ENCODE peak calls at places on chromosome 21, in six cellular contexts. W is testis, Q is colonic mucosa, T is left ventricle myocardium inferior, O is IMR-90, J is neural progenitor cell. D is an unnamed sample.

GRCh38 chr21:34544032-34544496 is 32.1 kb upstream of the KCNE1 start:
- DNase-seq in W (peak; percentile 75), Q (peak; percentile 88), T (peak; percentile 36), O (peak; percentile 75), J (peak; percentile 53), D (peak; percentile 94)

GRCh38 chr21:39908265-39908923 is 41.2 kb downstream of the PCP4 start:
- DNase-seq in W (no peak), Q (no peak), T (no peak), O (no peak), J (peak; percentile 27), D (no peak)

GRCh38 chr21:35275776-35276175 is 226.7 kb upstream of the RUNX1 start:
- DNase-seq in W (no peak), Q (no peak), T (no peak), O (peak; percentile 25), J (no peak), D (no peak)

GRCh38 chr21:29650561-29651022 is 289.2 kb downstream of the GRIK1 start:
- DNase-seq in W (no peak), Q (no peak), T (no peak), O (no peak), J (no peak), D (no peak)

GRCh38 chr21:36513430-36513829 is 33.5 kb upstream of the CLDN14 start:
- DNase-seq in W (no peak), Q (no peak), T (no peak), O (no peak), J (no peak), D (no peak)

GRCh38 chr21:14595449-14595848 is 49.3 kb upstream of the SAMSN1 start:
- DNase-seq in W (no peak), Q (no peak), T (no peak), O (no peak), J (no peak), D (no peak)

GRCh38 chr21:43984905-43985689 is 27.0 kb upstream of the TRAPPC10 start:
- DNase-seq in W (no peak), Q (no peak), T (no peak), O (peak; percentile 24), J (no peak), D (no peak)

GRCh38 chr21:33324311-33325221 is at the start of gene IFNAR1:
- DNase-seq in W (peak; percentile 99), Q (peak; percentile 99), T (peak; percentile 99), O (peak; percentile 98), J (peak; percentile 100), D (peak; percentile 98)

GRCh38 chr21:43191521-43191920 is 22.7 kb downstream of the CRYAA start:
- DNase-seq in W (peak; percentile 12), Q (peak; percentile 12), T (no peak), O (no peak), J (no peak), D (peak; percentile 18)

GRCh38 chr21:37647781-37648180 is 268.5 kb downstream of the KCNJ6 start:
- DNase-seq in W (no peak), Q (no peak), T (no peak), O (no peak), J (no peak), D (no peak)

GRCh38 chr21:27040738-27041137 is 73.8 kb upstream of the ADAMTS5 start:
- DNase-seq in W (no peak), Q (no peak), T (no peak), O (no peak), J (no peak), D (no peak)

GRCh38 chr21:42262826-42263225 is 43.9 kb downstream of the ABCG1 start:
- DNase-seq in W (no peak), Q (peak; percentile 46), T (peak; percentile 79), O (peak; percentile 24), J (no peak), D (peak; percentile 72)

GRCh38 chr21:18461743-18462142 is 58.2 kb upstream of the TMPRSS15 start:
- DNase-seq in W (no peak), Q (no peak), T (no peak), O (no peak), J (no peak), D (no peak)

GRCh38 chr21:34192646-34193285 is 119.4 kb downstream of the MRPS6 start:
- DNase-seq in W (no peak), Q (no peak), T (no peak), O (no peak), J (no peak), D (no peak)

GRCh38 chr21:27220416-27220815 is 253.5 kb upstream of the ADAMTS5 start:
- DNase-seq in W (no peak), Q (no peak), T (no peak), O (no peak), J (no peak), D (no peak)

GRCh38 chr21:37064841-37065240 is 8.0 kb downstream of the PIGP start:
- DNase-seq in W (no peak), Q (no peak), T (no peak), O (peak; percentile 66), J (no peak), D (no peak)

GRCh38 chr21:36753556-36753955 is 54.6 kb downstream of the SIM2 start:
- DNase-seq in W (no peak), Q (no peak), T (no peak), O (peak; percentile 87), J (no peak), D (no peak)

GRCh38 chr21:37269481-37269880 is 2.3 kb upstream of the VPS26C start:
- DNase-seq in W (no peak), Q (no peak), T (no peak), O (no peak), J (no peak), D (no peak)

GRCh38 chr21:42278750-42279149 is 36.5 kb downstream of the TFF3 start:
- DNase-seq in W (no peak), Q (no peak), T (no peak), O (no peak), J (no peak), D (no peak)

GRCh38 chr21:36791695-36792451 is 93.0 kb downstream of the SIM2 start:
- DNase-seq in W (no peak), Q (no peak), T (peak; percentile 25), O (no peak), J (peak; percentile 73), D (no peak)

GRCh38 chr21:36487641-36488307 is 7.9 kb upstream of the CLDN14 start:
- DNase-seq in W (no peak), Q (peak; percentile 46), T (no peak), O (peak; percentile 64), J (no peak), D (peak; percentile 57)

GRCh38 chr21:43016728-43017127 is 42.4 kb downstream of the PKNOX1 start:
- DNase-seq in W (no peak), Q (no peak), T (no peak), O (no peak), J (no peak), D (no peak)

DNA sequence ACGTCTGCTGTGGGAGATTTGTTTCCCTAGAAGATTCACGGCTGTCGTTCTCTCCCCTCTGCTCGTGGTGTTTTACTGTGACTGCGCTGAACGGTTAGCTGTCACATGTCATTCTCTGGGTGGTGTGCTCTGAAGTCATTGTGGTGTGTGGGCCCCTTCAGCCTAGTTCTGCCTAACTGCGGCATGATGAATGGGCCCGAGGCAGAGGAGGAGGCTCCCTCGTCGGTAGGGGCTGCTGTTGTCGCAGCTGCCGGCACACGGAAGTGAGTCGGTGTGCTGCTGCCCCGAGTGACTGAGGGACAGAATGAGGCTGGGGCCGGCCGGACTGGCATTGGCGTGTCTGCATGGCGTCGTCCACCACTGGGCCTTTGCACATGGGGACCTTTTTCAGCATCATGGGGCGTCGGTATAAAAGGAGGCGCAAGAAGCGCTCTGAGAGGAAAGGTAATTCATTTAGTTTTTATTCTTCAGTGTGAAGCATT is 77.9 kb downstream of the ADARB1 start:
- DNase-seq in W (peak; percentile 16), Q (peak; percentile 19), T (peak; percentile 33), O (no peak), J (peak; percentile 77), D (peak; percentile 51)
- TF ChIP-seq CTCF in W (no peak), Q (no peak), T (no peak), O (peak; percentile 6), J (peak; percentile 54), D (no peak)

DNA sequence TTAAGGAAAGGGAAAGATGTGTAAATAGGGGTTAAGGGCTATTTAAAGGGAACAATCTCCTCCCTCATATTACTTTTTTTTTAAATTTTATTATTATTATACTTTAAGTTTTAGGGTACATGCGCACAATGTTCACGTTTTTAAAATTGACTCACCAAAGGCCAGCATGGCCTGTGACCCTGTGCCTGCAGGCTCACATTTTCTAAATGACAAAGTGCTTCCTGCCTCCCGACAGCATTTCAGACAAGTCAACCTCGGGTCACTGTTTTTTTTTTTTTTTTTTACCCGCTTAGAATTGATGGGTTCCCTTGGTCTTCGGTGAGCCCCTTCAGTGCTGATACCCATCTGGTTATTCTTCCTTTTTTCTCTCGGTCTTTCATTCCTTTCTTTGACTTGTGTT is 70.4 kb upstream of the SCAF4 start:
- DNase-seq in W (no peak), Q (no peak), T (no peak), O (no peak), J (no peak), D (no peak)
- H3K9me3 ChIP-seq in W (no peaks in the 10 kb centered on the region), Q (no peaks in the 10 kb centered on the region), T (no peaks in the 10 kb centered on the region), O (no peaks in the 10 kb centered on the region), J (no peaks in the 10 kb centered on the region), D (no peaks in the 10 kb centered on the region)

DNA sequence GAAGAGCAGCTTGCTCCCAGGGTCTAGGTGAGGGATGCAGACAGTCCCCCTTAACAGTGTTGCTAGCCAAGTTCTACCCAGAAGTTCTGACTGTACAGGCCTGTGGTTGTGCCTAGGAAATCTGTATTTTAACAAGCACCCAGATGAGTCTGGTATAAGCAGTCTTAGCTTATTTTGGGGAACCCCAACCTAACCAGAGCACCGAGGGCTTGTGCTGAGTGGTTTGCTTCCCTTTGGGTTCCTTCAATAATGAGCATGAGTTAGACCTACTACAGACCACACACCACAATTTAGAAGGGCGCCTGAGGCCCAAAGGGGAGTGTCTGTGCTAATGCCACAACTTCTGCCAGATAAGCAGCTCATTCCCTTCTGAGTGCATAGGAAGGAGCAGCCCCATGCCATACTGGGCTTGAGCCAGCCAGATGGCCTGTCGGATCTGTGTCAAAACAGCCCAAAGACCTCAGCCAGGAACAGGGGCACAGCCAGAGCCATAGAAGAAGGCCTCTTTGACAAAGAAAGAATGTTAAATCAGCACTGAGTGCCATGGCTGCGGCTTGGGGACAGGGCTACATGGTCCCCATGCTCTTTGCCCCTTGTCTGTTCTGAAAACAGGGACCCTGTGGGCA is 15.4 kb upstream of the LSS start:
- DNase-seq in W (no peak), Q (no peak), T (no peak), O (no peak), J (no peak), D (no peak)
- TF ChIP-seq CTCF in W (no peak), Q (no peak), T (no peak), O (no peak), J (no peak), D (no peak)

GRCh38 chr21:16262109-16262508 is 532.3 kb downstream of the USP25 start:
- DNase-seq in W (no peak), Q (no peak), T (no peak), O (no peak), J (no peak), D (no peak)

GRCh38 chr21:16269497-16269896 is 539.7 kb downstream of the USP25 start:
- DNase-seq in W (no peak), Q (no peak), T (no peak), O (no peak), J (no peak), D (no peak)

GRCh38 chr21:16258834-16259611 is 529.2 kb downstream of the USP25 start:
- DNase-seq in W (no peak), Q (no peak), T (no peak), O (no peak), J (no peak), D (no peak)

DNA sequence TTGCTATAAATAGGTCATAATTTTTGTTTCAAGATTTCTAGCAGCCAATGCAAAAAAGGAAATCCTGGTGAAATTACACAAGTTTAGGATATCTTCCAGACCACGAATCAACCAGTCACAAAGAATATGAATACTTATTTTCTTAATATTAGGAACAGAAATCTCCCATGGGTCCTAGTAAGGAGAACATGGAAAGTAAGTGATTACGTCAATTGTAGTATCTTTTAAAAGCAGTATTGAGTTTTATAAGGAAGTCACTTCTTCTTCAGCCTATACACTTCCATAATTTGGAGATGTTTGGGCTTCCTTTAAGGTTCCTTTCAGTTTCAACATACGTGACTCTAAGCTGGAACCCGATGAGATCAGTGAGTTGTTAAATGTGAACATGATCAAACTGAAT is 534.5 kb downstream of the USP25 start:
- DNase-seq in W (no peak), Q (no peak), T (no peak), O (no peak), J (no peak), D (no peak)
- H3K9me3 ChIP-seq in W (no peaks in the 10 kb centered on the region), Q (no peaks in the 10 kb centered on the region), T (no peaks in the 10 kb centered on the region), O (no peaks in the 10 kb centered on the region), J (no peaks in the 10 kb centered on the region), D (no peaks in the 10 kb centered on the region)